ENCODE peak calls at places on chromosome 22, in nine cellular contexts. I is stimulated activated CD4-positive, alpha-beta T cell treated with anti-CD3 and anti-CD28 coated beads, Interleukin-4, amount 100 ng/mL, for 48 hours; P is dermis blood vessel endothelial cell; J is T-helper 9 cell; O is RPMI7951; S is ACHN; Y is MCF 10A; D is fibroblast of mammary gland; C is activated naive CD8-positive, alpha-beta T cell treated with anti-CD3 and anti-CD28 coated beads for 36 hours. T is an unnamed sample.

GRCh38 chr22:36741204-36741793 is 34.6 kb downstream of the IFT27 start:
- DNase-seq in I (no peak), P (peak), J (no peak), O (peak), S (no peak), Y (no peak), D (peak), C (no peak), T (no peak)

GRCh38 chr22:28279888-28280287 is 360.8 kb upstream of the PITPNB start:
- DNase-seq in I (no peak), P (no peak), J (no peak), O (no peak), S (no peak), Y (no peak), D (peak), C (no peak), T (no peak)

GRCh38 chr22:21074092-21074715 is 28.5 kb downstream of the LRRC74B start:
- DNase-seq in I (no peak), P (peak), J (no peak), O (peak), S (peak), Y (peak), D (peak), C (no peak), T (no peak)

GRCh38 chr22:29342577-29343312 is 27.2 kb upstream of the RASL10A start:
- DNase-seq in I (no peak), P (no peak), J (no peak), O (no peak), S (no peak), Y (no peak), D (no peak), C (no peak), T (no peak)

GRCh38 chr22:27719535-27720227 is 81.9 kb downstream of the MN1 start:
- DNase-seq in I (no peak), P (no peak), J (no peak), O (peak), S (peak), Y (peak), D (peak), C (no peak), T (no peak)

GRCh38 chr22:47406180-47406723 is 643.8 kb downstream of the TBC1D22A start:
- DNase-seq in I (no peak), P (no peak), J (no peak), O (no peak), S (no peak), Y (no peak), D (no peak), C (no peak), T (no peak)

GRCh38 chr22:45896153-45896951 is 80.6 kb downstream of the WNT7B start:
- DNase-seq in I (no peak), P (no peak), J (no peak), O (no peak), S (no peak), Y (no peak), D (no peak), C (no peak), T (no peak)

GRCh38 chr22:43535336-43535735 is 123.5 kb downstream of the MPPED1 start:
- DNase-seq in I (no peak), P (no peak), J (no peak), O (no peak), S (no peak), Y (no peak), D (no peak), C (no peak), T (no peak)

GRCh38 chr22:38858492-38858891 is 13.5 kb downstream of the CBX6 start:
- DNase-seq in I (no peak), P (no peak), J (no peak), O (no peak), S (no peak), Y (no peak), D (no peak), C (no peak), T (no peak)

GRCh38 chr22:26502688-26503561 is 9.3 kb downstream of the TFIP11 start:
- DNase-seq in I (peak), P (peak), J (peak), O (peak), S (peak), Y (peak), D (peak), C (peak), T (peak)

GRCh38 chr22:31313366-31314147 is 21.3 kb upstream of the PIK3IP1 start:
- DNase-seq in I (peak), P (peak), J (peak), O (peak), S (peak), Y (peak), D (peak), C (peak), T (peak)

GRCh38 chr22:44360686-44361381 is 48.1 kb upstream of the SHISAL1 start:
- DNase-seq in I (no peak), P (peak), J (no peak), O (peak), S (peak), Y (peak), D (peak), C (no peak), T (no peak)

GRCh38 chr22:36546092-36546804 is 17.3 kb upstream of the EIF3D start:
- DNase-seq in I (peak), P (peak), J (no peak), O (peak), S (peak), Y (peak), D (peak), C (peak), T (peak)

GRCh38 chr22:50112151-50113118 is 22.6 kb downstream of the MOV10L1 start:
- DNase-seq in I (no peak), P (peak), J (no peak), O (peak), S (no peak), Y (no peak), D (peak), C (peak), T (peak)

GRCh38 chr22:35394810-35395563 is 5.0 kb upstream of the MCM5 start:
- DNase-seq in I (no peak), P (no peak), J (no peak), O (no peak), S (no peak), Y (no peak), D (no peak), C (no peak), T (no peak)

GRCh38 chr22:42811510-42811909 is 45.6 kb downstream of the ARFGAP3 start:
- DNase-seq in I (no peak), P (no peak), J (no peak), O (no peak), S (no peak), Y (no peak), D (no peak), C (no peak), T (no peak)

GRCh38 chr22:44735518-44736428 is 16.6 kb upstream of the ARHGAP8 start:
- DNase-seq in I (peak), P (peak), J (peak), O (peak), S (peak), Y (peak), D (peak), C (peak), T (peak)

GRCh38 chr22:24937114-24937513 is 9.4 kb downstream of the LHFPL7 start:
- DNase-seq in I (no peak), P (peak), J (no peak), O (peak), S (peak), Y (peak), D (peak), C (no peak), T (no peak)

GRCh38 chr22:21652010-21652546 is 10.0 kb downstream of the SDF2L1 start:
- DNase-seq in I (peak), P (peak), J (peak), O (peak), S (peak), Y (peak), D (peak), C (peak), T (peak)

GRCh38 chr22:42933783-42934144 is 76.7 kb upstream of the ARFGAP3 start:
- DNase-seq in I (no peak), P (peak), J (no peak), O (peak), S (peak), Y (peak), D (peak), C (no peak), T (no peak)

GRCh38 chr22:28424427-28425080 is 255.1 kb downstream of the TTC28 start:
- DNase-seq in I (no peak), P (no peak), J (no peak), O (no peak), S (no peak), Y (no peak), D (peak), C (no peak), T (no peak)

GRCh38 chr22:29216873-29217666 is 11.4 kb downstream of the EMID1 start:
- DNase-seq in I (no peak), P (no peak), J (no peak), O (peak), S (no peak), Y (peak), D (no peak), C (no peak), T (no peak)

GRCh38 chr22:27983361-27983791 is 64.3 kb upstream of the PITPNB start:
- DNase-seq in I (no peak), P (no peak), J (no peak), O (no peak), S (no peak), Y (no peak), D (no peak), C (no peak), T (no peak)

GRCh38 chr22:44191036-44191454 is 10.3 kb downstream of the PARVG start:
- DNase-seq in I (peak), P (no peak), J (no peak), O (no peak), S (peak), Y (peak), D (peak), C (peak), T (peak)

GRCh38 chr22:32781695-32782094 is 19.8 kb upstream of the TIMP3 start:
- DNase-seq in I (no peak), P (no peak), J (no peak), O (no peak), S (no peak), Y (no peak), D (no peak), C (no peak), T (no peak)

GRCh38 chr22:31177420-31178162 is 17.6 kb downstream of the RNF185 start:
- DNase-seq in I (no peak), P (no peak), J (no peak), O (no peak), S (peak), Y (peak), D (peak), C (no peak), T (no peak)

GRCh38 chr22:19880786-19881569 is 26.3 kb upstream of the GNB1L start:
- DNase-seq in I (no peak), P (peak), J (no peak), O (peak), S (peak), Y (peak), D (peak), C (no peak), T (no peak)

T was measured in stimulated activated naive CD8-positive, alpha-beta T cell treated with anti-CD3 and anti-CD28 coated beads, Interleukin-15, amount 100 ng/mL, for 72 hours.